ENCODE peak calls at places on chromosomes 2 and 18, in seven cellular contexts. One of them, this sample, is unnamed.

GRCh38 chr2:60794271-60794863 is 38.3 kb downstream of the PAPOLG start:
- DNase-seq in NT2/D1: no peak
- DNase-seq in endothelial cell of umbilical vein: peak; percentile 46
- DNase-seq in K562: peak; percentile 32
- DNase-seq in colonic mucosa: no peak
- DNase-seq in fibroblast of lung: no peak
- DNase-seq in IMR-90: peak; percentile 27
- DNase-seq in this sample: no peak

GRCh38 chr2:154912215-154912614 is 213.7 kb downstream of the KCNJ3 start:
- DNase-seq in NT2/D1: no peak
- DNase-seq in endothelial cell of umbilical vein: no peak
- DNase-seq in colonic mucosa: peak; percentile 26
- DNase-seq in IMR-90: no peak
- DNase-seq in K562: no peak
- DNase-seq in fibroblast of lung: no peak
- DNase-seq in this sample: no peak

GRCh38 chr2:44684559-44684958 is 256.9 kb upstream of the SIX3 start:
- DNase-seq in IMR-90: no peak
- DNase-seq in K562: no peak
- DNase-seq in NT2/D1: no peak
- DNase-seq in colonic mucosa: no peak
- DNase-seq in fibroblast of lung: no peak
- DNase-seq in endothelial cell of umbilical vein: no peak
- DNase-seq in this sample: no peak

GRCh38 chr2:38697116-38697840 is 31.4 kb downstream of the GALM start:
- DNase-seq in K562: no peak
- DNase-seq in NT2/D1: no peak
- DNase-seq in colonic mucosa: no peak
- DNase-seq in IMR-90: no peak
- DNase-seq in endothelial cell of umbilical vein: no peak
- DNase-seq in fibroblast of lung: peak; percentile 24
- DNase-seq in this sample: no peak

GRCh38 chr2:163659224-163659623 is 76.6 kb downstream of the FIGN start:
- DNase-seq in NT2/D1: no peak
- DNase-seq in colonic mucosa: no peak
- DNase-seq in K562: no peak
- DNase-seq in endothelial cell of umbilical vein: no peak
- DNase-seq in fibroblast of lung: peak; percentile 53
- DNase-seq in IMR-90: no peak
- DNase-seq in this sample: no peak

GRCh38 chr2:27053776-27054175 is 2.3 kb downstream of the AGBL5 start:
- DNase-seq in colonic mucosa: no peak
- DNase-seq in endothelial cell of umbilical vein: no peak
- DNase-seq in NT2/D1: no peak
- DNase-seq in IMR-90: no peak
- DNase-seq in K562: no peak
- DNase-seq in fibroblast of lung: no peak
- DNase-seq in this sample: no peak

GRCh38 chr2:109239720-109240119 is 110.7 kb downstream of the SH3RF3 start:
- DNase-seq in colonic mucosa: no peak
- DNase-seq in NT2/D1: no peak
- DNase-seq in endothelial cell of umbilical vein: peak; percentile 86
- DNase-seq in K562: peak; percentile 14
- DNase-seq in IMR-90: peak; percentile 83
- DNase-seq in fibroblast of lung: peak; percentile 86
- DNase-seq in this sample: no peak

GRCh38 chr2:7748717-7749415 is 831.7 kb downstream of the RNF144A start:
- DNase-seq in IMR-90: peak; percentile 3
- DNase-seq in colonic mucosa: no peak
- DNase-seq in fibroblast of lung: peak; percentile 26
- DNase-seq in endothelial cell of umbilical vein: no peak
- DNase-seq in NT2/D1: no peak
- DNase-seq in K562: no peak
- DNase-seq in this sample: no peak

DNA sequence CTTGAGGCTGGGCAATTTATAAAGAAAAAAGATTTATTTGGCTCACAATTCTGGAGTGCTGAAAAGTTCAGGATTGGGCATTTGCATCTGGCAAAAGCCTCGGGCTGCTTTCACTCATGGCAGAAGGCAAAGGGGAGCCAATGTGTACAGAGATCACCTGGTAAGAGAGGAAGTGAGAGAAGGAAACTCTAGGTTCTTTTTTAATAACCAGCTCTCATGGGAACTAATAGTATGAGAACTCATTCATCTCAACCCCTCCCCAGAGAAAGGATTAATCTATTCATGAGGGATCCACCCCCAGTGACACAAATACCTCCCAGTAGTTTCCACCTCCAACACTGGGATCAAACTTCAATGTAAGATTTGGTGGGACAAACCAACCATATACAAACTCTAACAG is 129.0 kb downstream of the EVA1A start:
- DNase-seq in IMR-90: no peak
- DNase-seq in NT2/D1: no peak
- DNase-seq in colonic mucosa: no peak
- DNase-seq in fibroblast of lung: no peak
- DNase-seq in endothelial cell of umbilical vein: no peak
- DNase-seq in K562: no peak
- DNase-seq in this sample: no peak
- H3K9ac ChIP-seq in IMR-90: no peak overlapping the region
- H3K9ac ChIP-seq in NT2/D1: no peak overlapping the region
- H3K9ac ChIP-seq in colonic mucosa: no peak overlapping the region
- H3K9ac ChIP-seq in fibroblast of lung: no peak overlapping the region
- H3K9ac ChIP-seq in endothelial cell of umbilical vein: no peak overlapping the region
- H3K9ac ChIP-seq in K562: no peak overlapping the region
- H3K9ac ChIP-seq in this sample: no peak overlapping the region

DNA sequence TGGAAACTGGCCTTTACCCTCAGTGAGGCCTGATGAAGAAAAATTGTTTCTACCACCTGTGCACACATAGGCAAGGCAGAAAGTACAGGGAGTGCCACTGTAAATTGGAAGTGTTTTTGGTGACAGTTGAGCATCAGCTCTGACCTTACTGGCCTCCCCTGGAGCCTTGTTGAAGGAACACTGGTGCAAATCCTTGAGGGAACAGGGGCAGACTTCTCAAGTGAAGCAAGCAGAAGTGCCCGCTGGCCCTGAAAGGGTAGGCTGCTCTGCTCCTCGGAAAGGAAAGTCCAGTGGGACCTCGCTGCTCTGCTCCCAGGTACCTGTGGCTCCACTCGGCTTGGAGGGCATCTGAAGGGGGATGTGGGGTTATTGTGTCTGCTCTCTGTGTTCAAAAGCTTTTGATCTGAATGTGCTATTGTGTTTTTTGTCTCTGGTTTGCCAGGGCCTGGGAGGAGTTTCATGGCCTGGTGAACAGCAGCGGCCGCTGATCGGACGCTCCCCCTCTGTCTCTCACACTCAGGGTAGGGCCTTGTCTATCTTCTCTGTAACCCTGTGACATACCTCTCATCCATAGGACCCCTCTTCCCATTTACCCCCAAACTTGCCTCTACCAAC is 23.4 kb downstream of the EIF4E2 start:
- DNase-seq in endothelial cell of umbilical vein: no peak
- DNase-seq in K562: no peak
- DNase-seq in fibroblast of lung: no peak
- DNase-seq in colonic mucosa: peak; percentile 52
- DNase-seq in NT2/D1: no peak
- DNase-seq in IMR-90: no peak
- DNase-seq in this sample: no peak
- H3K36me3 ChIP-seq in endothelial cell of umbilical vein: peaks cover 27% of the 10 kb centered on the region
- H3K36me3 ChIP-seq in K562: peaks cover 36% of the 10 kb centered on the region
- H3K36me3 ChIP-seq in fibroblast of lung: peaks cover 10% of the 10 kb centered on the region
- H3K36me3 ChIP-seq in colonic mucosa: peaks cover 7% of the 10 kb centered on the region
- H3K36me3 ChIP-seq in NT2/D1: peaks cover 70% of the 10 kb centered on the region
- H3K36me3 ChIP-seq in IMR-90: peaks cover 17% of the 10 kb centered on the region
- H3K36me3 ChIP-seq in this sample: peaks cover 18% of the 10 kb centered on the region

DNA sequence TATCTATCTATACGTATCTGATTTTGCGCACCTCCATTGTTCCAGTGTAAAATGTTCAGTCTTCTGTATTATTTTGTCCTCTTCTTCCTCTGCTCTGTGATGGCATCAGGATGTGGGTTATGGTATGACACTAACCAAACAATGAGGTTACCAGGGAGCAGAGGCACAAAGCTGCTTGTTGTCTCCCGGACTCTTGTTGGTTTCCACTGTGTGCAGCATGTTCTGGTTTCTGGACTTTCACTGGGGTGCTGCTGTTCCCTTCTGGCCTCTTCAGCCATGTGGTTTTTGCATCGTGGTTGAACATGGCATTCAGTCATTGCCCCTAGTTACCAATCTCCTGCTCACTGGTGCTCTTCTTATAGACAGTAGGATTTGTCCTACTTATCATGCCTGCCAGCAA is 665.9 kb downstream of the CBLN2 start:
- DNase-seq in IMR-90: no peak
- DNase-seq in endothelial cell of umbilical vein: no peak
- DNase-seq in NT2/D1: no peak
- DNase-seq in K562: no peak
- DNase-seq in colonic mucosa: no peak
- DNase-seq in fibroblast of lung: no peak
- DNase-seq in this sample: no peak
- H3K9me3 ChIP-seq in IMR-90: peaks cover 2% of the 10 kb centered on the region
- H3K9me3 ChIP-seq in endothelial cell of umbilical vein: peaks cover 1% of the 10 kb centered on the region
- H3K9me3 ChIP-seq in NT2/D1: no peaks in the 10 kb centered on the region
- H3K9me3 ChIP-seq in K562: no peaks in the 10 kb centered on the region
- H3K9me3 ChIP-seq in colonic mucosa: no peaks in the 10 kb centered on the region
- H3K9me3 ChIP-seq in fibroblast of lung: no peaks in the 10 kb centered on the region
- H3K9me3 ChIP-seq in this sample: no peaks in the 10 kb centered on the region

GRCh38 chr2:36403675-36404230 is 48.2 kb downstream of the CRIM1 start:
- DNase-seq in endothelial cell of umbilical vein: peak; percentile 79
- DNase-seq in K562: no peak
- DNase-seq in colonic mucosa: no peak
- DNase-seq in IMR-90: peak; percentile 84
- DNase-seq in NT2/D1: no peak
- DNase-seq in fibroblast of lung: peak; percentile 94
- DNase-seq in this sample: no peak
- H3K9ac ChIP-seq in endothelial cell of umbilical vein: peak overlapping the region; percentile 67
- H3K9ac ChIP-seq in K562: no peak overlapping the region
- H3K9ac ChIP-seq in colonic mucosa: no peak overlapping the region
- H3K9ac ChIP-seq in IMR-90: no peak overlapping the region
- H3K9ac ChIP-seq in NT2/D1: no peak overlapping the region
- H3K9ac ChIP-seq in fibroblast of lung: no peak overlapping the region
- H3K9ac ChIP-seq in this sample: no peak overlapping the region

DNA sequence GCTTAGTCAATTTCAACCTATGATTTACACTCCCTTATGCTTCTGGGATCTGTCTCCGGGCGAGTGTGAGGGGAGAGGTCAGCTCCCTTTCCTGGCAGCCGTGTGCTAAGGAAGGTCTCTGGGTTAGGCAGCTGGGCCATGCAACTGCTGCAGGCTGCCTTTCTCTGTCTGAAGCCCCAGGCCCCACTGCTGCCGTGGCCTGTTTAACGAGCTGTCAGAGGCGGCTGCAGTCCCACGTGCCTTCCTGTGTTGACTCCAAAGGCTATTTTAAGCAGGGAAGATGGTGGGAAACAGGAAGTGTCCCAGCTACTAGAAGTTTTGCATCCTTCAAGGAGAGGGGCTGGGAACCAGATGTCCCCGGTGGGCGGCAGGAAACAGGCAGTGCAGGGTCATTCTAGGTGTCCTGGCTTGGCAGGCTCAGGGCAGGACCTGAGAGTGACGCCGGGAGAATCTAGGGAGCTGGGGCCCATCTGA is 186.4 kb downstream of the TNS1 start:
- DNase-seq in NT2/D1: no peak
- DNase-seq in endothelial cell of umbilical vein: peak; percentile 96
- DNase-seq in colonic mucosa: no peak
- DNase-seq in IMR-90: peak; percentile 46
- DNase-seq in fibroblast of lung: no peak
- DNase-seq in K562: no peak
- DNase-seq in this sample: peak; percentile 87
- H3K36me3 ChIP-seq in NT2/D1: peaks cover 70% of the 10 kb centered on the region
- H3K36me3 ChIP-seq in endothelial cell of umbilical vein: peaks cover 14% of the 10 kb centered on the region
- H3K36me3 ChIP-seq in colonic mucosa: no peaks in the 10 kb centered on the region
- H3K36me3 ChIP-seq in IMR-90: peaks cover 90% of the 10 kb centered on the region
- H3K36me3 ChIP-seq in fibroblast of lung: peaks cover 35% of the 10 kb centered on the region
- H3K36me3 ChIP-seq in K562: no peaks in the 10 kb centered on the region
- H3K36me3 ChIP-seq in this sample: peaks cover 68% of the 10 kb centered on the region

GRCh38 chr2:221001377-221001776 is 570.7 kb downstream of the EPHA4 start:
- DNase-seq in colonic mucosa: no peak
- DNase-seq in fibroblast of lung: no peak
- DNase-seq in IMR-90: no peak
- DNase-seq in endothelial cell of umbilical vein: no peak
- DNase-seq in NT2/D1: no peak
- DNase-seq in K562: no peak
- DNase-seq in this sample: no peak

GRCh38 chr2:221002101-221002500 is 570.0 kb downstream of the EPHA4 start:
- DNase-seq in K562: no peak
- DNase-seq in endothelial cell of umbilical vein: no peak
- DNase-seq in NT2/D1: no peak
- DNase-seq in colonic mucosa: no peak
- DNase-seq in fibroblast of lung: no peak
- DNase-seq in IMR-90: no peak
- DNase-seq in this sample: no peak

GRCh38 chr2:221005338-221005737 is 566.8 kb downstream of the EPHA4 start:
- DNase-seq in IMR-90: no peak
- DNase-seq in NT2/D1: no peak
- DNase-seq in fibroblast of lung: no peak
- DNase-seq in endothelial cell of umbilical vein: no peak
- DNase-seq in K562: no peak
- DNase-seq in colonic mucosa: no peak
- DNase-seq in this sample: no peak

GRCh38 chr2:221006084-221006483 is 566.0 kb downstream of the EPHA4 start:
- DNase-seq in K562: no peak
- DNase-seq in NT2/D1: no peak
- DNase-seq in fibroblast of lung: no peak
- DNase-seq in endothelial cell of umbilical vein: no peak
- DNase-seq in colonic mucosa: no peak
- DNase-seq in IMR-90: peak; percentile 16
- DNase-seq in this sample: no peak
- H3K9me3 ChIP-seq in K562: no peaks in the 10 kb centered on the region
- H3K9me3 ChIP-seq in NT2/D1: no peaks in the 10 kb centered on the region
- H3K9me3 ChIP-seq in fibroblast of lung: no peaks in the 10 kb centered on the region
- H3K9me3 ChIP-seq in endothelial cell of umbilical vein: no peaks in the 10 kb centered on the region
- H3K9me3 ChIP-seq in colonic mucosa: no peaks in the 10 kb centered on the region
- H3K9me3 ChIP-seq in IMR-90: no peaks in the 10 kb centered on the region
- H3K9me3 ChIP-seq in this sample: no peaks in the 10 kb centered on the region

This sample was measured in kidney.